ENCODE peak calls at places on chromosome 6, in eight cellular contexts. F is anterior cingulate cortex; B is right atrium auricular region; Q is neural crest cell; I is fibroblast of mammary gland; R is mucosa of gallbladder; L is iris pigment epithelial cell; H is stimulated activated naive CD8-positive, alpha-beta T cell treated with anti-CD3 and anti-CD28 coated beads, Interleukin-15, Interleukin-2, amounts not matched to agents 100 U/mL and 50 U/mL, for 24 hours. K is an unnamed sample.

GRCh38 chr6:3419624-3420272 is 37.1 kb downstream of the SLC22A23 start:
- DNase-seq in F (no peak), B (no peak), Q (no peak), I (peak; percentile 93), R (no peak), L (peak; percentile 32), H (no peak), K (no peak)

GRCh38 chr6:134074151-134074712 is 21.8 kb upstream of the SLC2A12 start:
- DNase-seq in F (peak; percentile 59), B (no peak), Q (peak; percentile 57), I (no peak), R (no peak), L (no peak), H (no peak), K (no peak)

GRCh38 chr6:29071831-29072723 is 15.0 kb downstream of the OR2B3 start:
- DNase-seq in F (no peak), B (no peak), Q (peak; percentile 11), I (peak; percentile 28), R (no peak), L (peak; percentile 41), H (peak; percentile 5), K (peak; percentile 9)

GRCh38 chr6:167687035-167687720 is 139.5 kb upstream of the AFDN start:
- DNase-seq in F (no peak), B (no peak), Q (no peak), I (no peak), R (no peak), L (no peak), H (no peak), K (no peak)

GRCh38 chr6:21538186-21538798 is 55.3 kb upstream of the SOX4 start:
- DNase-seq in F (no peak), B (no peak), Q (no peak), I (peak; percentile 30), R (no peak), L (peak; percentile 49), H (no peak), K (peak; percentile 35)

GRCh38 chr6:46129634-46130505 is at the start of gene ENPP4:
- DNase-seq in F (peak; percentile 88), B (peak; percentile 89), Q (peak; percentile 90), I (peak; percentile 83), R (peak; percentile 94), L (peak; percentile 70), H (peak; percentile 87), K (peak; percentile 92)

GRCh38 chr6:121657972-121658371 is 222.5 kb downstream of the GJA1 start:
- DNase-seq in F (no peak), B (no peak), Q (no peak), I (no peak), R (no peak), L (no peak), H (no peak), K (no peak)

GRCh38 chr6:75748743-75749538 is at the start of gene MYO6:
- DNase-seq in F (peak; percentile 83), B (peak; percentile 64), Q (peak; percentile 59), I (peak; percentile 43), R (peak; percentile 74), L (peak; percentile 47), H (peak; percentile 43), K (peak; percentile 88)

GRCh38 chr6:51983564-51983963 is 103.8 kb downstream of the PKHD1 start:
- DNase-seq in F (no peak), B (no peak), Q (no peak), I (no peak), R (no peak), L (no peak), H (no peak), K (no peak)

GRCh38 chr6:47690209-47690608 is 8.2 kb upstream of the ADGRF4 start:
- DNase-seq in F (no peak), B (no peak), Q (no peak), I (no peak), R (no peak), L (no peak), H (no peak), K (no peak)

GRCh38 chr6:127503022-127503421 is 16.1 kb downstream of the MTCL3 start:
- DNase-seq in F (no peak), B (no peak), Q (no peak), I (no peak), R (no peak), L (no peak), H (no peak), K (no peak)

GRCh38 chr6:111580826-111581505 is 24.7 kb downstream of the TRAF3IP2 start:
- DNase-seq in F (no peak), B (no peak), Q (no peak), I (peak; percentile 90), R (no peak), L (peak; percentile 57), H (no peak), K (no peak)

K was measured in AG08396.